ENCODE peak calls at places on chromosomes 5 and 9, in six cellular contexts. N is neural crest cell, W is neural progenitor cell, L is adrenal gland, A is psoas muscle, R is omental fat pad. D is an unnamed sample.

GRCh38 chr5:11737010-11737409 is 167.2 kb downstream of the CTNND2 start:
- DNase-seq in W (no peak), N (no peak), R (no peak), A (no peak), L (no peak), D (no peak)

GRCh38 chr9:134156564-134157377 is 7.6 kb downstream of the RNU6ATAC start:
- DNase-seq in W (no peak), R (no peak), L (no peak), N (no peak), A (no peak), D (no peak)

GRCh38 chr9:21974542-21975409 is 19.4 kb downstream of the CDKN2A start:
- DNase-seq in A (peak), R (no peak), W (peak), L (peak), N (no peak), D (peak)

GRCh38 chr5:39446231-39446630 is 21.5 kb upstream of the DAB2 start:
- DNase-seq in N (no peak), L (no peak), W (no peak), R (no peak), A (no peak), D (no peak)

GRCh38 chr5:141223112-141223783 is at the start of gene PCDHB14:
- DNase-seq in N (no peak), R (no peak), L (no peak), A (no peak), W (peak), D (peak)

GRCh38 chr5:32642276-32643002 is 57.1 kb downstream of the SUB1 start:
- DNase-seq in R (no peak), W (no peak), L (no peak), N (no peak), A (no peak), D (no peak)

GRCh38 chr9:7216004-7216821 is 458.4 kb downstream of the KDM4C start:
- DNase-seq in W (no peak), N (no peak), L (no peak), R (no peak), A (no peak), D (peak)

GRCh38 chr5:179906795-179907569 is 715 bp downstream of the TBC1D9B start:
- DNase-seq in N (peak), A (peak), L (peak), W (peak), R (no peak), D (peak)

GRCh38 chr5:52502591-52502990 is 285.1 kb upstream of the ITGA1 start:
- DNase-seq in A (no peak), N (no peak), R (no peak), L (no peak), W (peak), D (no peak)

GRCh38 chr9:89467278-89467625 is 30.7 kb downstream of the SEMA4D start:
- DNase-seq in A (no peak), N (no peak), W (no peak), R (no peak), L (no peak), D (no peak)

GRCh38 chr5:22541037-22541436 is 312.1 kb downstream of the CDH12 start:
- DNase-seq in W (peak), A (no peak), N (no peak), R (no peak), L (no peak), D (no peak)

GRCh38 chr5:150161242-150162141 is 5.1 kb upstream of the CDX1 start:
- DNase-seq in R (peak), N (peak), A (peak), W (peak), L (peak), D (peak)

GRCh38 chr9:85741112-85741874 is 461 bp downstream of the AGTPBP1 start:
- DNase-seq in L (peak), N (peak), W (peak), A (no peak), R (peak), D (no peak)

GRCh38 chr5:125835293-125836172 is 587.7 kb upstream of the GRAMD2B start:
- DNase-seq in N (peak), R (no peak), A (peak), W (peak), L (peak), D (peak)

GRCh38 chr9:18463991-18464390 is 10.0 kb upstream of the ADAMTSL1 start:
- DNase-seq in N (no peak), A (no peak), R (no peak), W (no peak), L (no peak), D (no peak)

GRCh38 chr5:54135042-54135441 is 175.3 kb downstream of the ARL15 start:
- DNase-seq in L (no peak), W (no peak), N (no peak), A (no peak), R (no peak), D (no peak)

GRCh38 chr5:64637144-64637543 is 53.2 kb upstream of the SHISAL2B start:
- DNase-seq in L (no peak), R (no peak), N (no peak), W (no peak), A (no peak), D (no peak)

GRCh38 chr5:77957-78804 is 13.8 kb upstream of the PLEKHG4B start:
- DNase-seq in R (no peak), L (no peak), W (peak), A (no peak), N (no peak), D (peak)

GRCh38 chr9:34203275-34204010 is 24.6 kb downstream of the UBAP1 start:
- DNase-seq in A (no peak), N (no peak), W (no peak), R (no peak), L (no peak), D (no peak)

GRCh38 chr5:160081495-160081894 is 37.8 kb downstream of the PWWP2A start:
- DNase-seq in W (no peak), A (no peak), N (no peak), R (no peak), L (no peak), D (no peak)

GRCh38 chr9:28820741-28821140 is 1247.5 kb upstream of the C9orf72 start:
- DNase-seq in N (no peak), L (no peak), R (no peak), W (no peak), A (no peak), D (no peak)

GRCh38 chr9:135567311-135567710 is 5.8 kb downstream of the PAEP start:
- DNase-seq in W (no peak), L (no peak), R (no peak), N (no peak), A (no peak), D (no peak)

GRCh38 chr5:41793156-41793770 is 77.0 kb downstream of the OXCT1 start:
- DNase-seq in N (no peak), A (no peak), W (no peak), R (no peak), L (no peak), D (no peak)

GRCh38 chr5:103452089-103452488 is 110.5 kb downstream of the NUDT12 start:
- DNase-seq in L (no peak), W (no peak), N (no peak), A (no peak), R (no peak), D (no peak)

GRCh38 chr5:83632874-83633273 is 87.8 kb downstream of the HAPLN1 start:
- DNase-seq in N (no peak), L (no peak), W (no peak), R (no peak), A (no peak), D (peak)

GRCh38 chr9:75181748-75182147 is 93.4 kb downstream of the OSTF1 start:
- DNase-seq in L (no peak), R (no peak), A (no peak), W (no peak), N (no peak), D (peak)

GRCh38 chr5:174309131-174309845 is 263.8 kb downstream of the NSG2 start:
- DNase-seq in A (no peak), R (no peak), N (no peak), W (no peak), L (no peak), D (no peak)

DNA sequence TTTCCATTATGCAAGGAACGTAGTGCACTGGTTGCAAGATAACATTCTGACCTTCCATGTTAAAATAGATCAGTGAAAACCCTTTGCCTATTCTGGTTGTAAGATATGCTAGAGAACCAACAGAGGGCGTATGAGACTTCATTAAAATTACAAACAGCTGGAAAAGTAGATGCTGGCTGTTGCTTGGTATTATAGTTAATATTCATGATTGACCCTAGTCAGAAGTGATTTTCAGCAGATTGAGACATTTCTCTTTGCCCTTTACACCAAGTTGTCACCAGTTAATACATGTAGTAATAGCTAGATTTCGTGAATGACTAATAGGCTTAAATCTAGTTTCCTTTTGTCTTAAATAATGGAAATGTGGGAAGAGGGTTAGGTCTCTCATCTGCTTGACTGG is 13.8 kb upstream of the FGF18 start:
- DNase-seq in L (no peak), A (no peak), N (no peak), R (no peak), W (no peak), D (no peak)
- TF ChIP-seq CTCF in L (peak), A (no peak), N (peak), R (no peak), W (peak), D (no peak)

GRCh38 chr5:130112246-130112645 is 208.0 kb downstream of the CHSY3 start:
- DNase-seq in W (no peak), L (no peak), A (no peak), N (no peak), R (no peak), D (no peak)

GRCh38 chr5:130104895-130105684 is 200.8 kb downstream of the CHSY3 start:
- DNase-seq in R (no peak), A (no peak), N (no peak), W (no peak), L (no peak), D (no peak)

GRCh38 chr5:130110333-130110732 is 206.1 kb downstream of the CHSY3 start:
- DNase-seq in N (no peak), A (no peak), R (no peak), L (no peak), W (no peak), D (no peak)

GRCh38 chr5:130111723-130112122 is 207.5 kb downstream of the CHSY3 start:
- DNase-seq in A (no peak), W (no peak), R (no peak), N (no peak), L (no peak), D (no peak)

GRCh38 chr5:130109152-130109551 is 204.9 kb downstream of the CHSY3 start:
- DNase-seq in R (no peak), A (no peak), N (no peak), L (no peak), W (peak), D (peak)
- TF ChIP-seq CTCF in R (no peak), A (peak), N (peak), L (peak), W (peak), D (peak)

GRCh38 chr9:99433555-99433954 is 211.5 kb downstream of the SEC61B start:
- DNase-seq in L (peak), N (no peak), W (no peak), A (peak), R (no peak), D (peak)
- TF ChIP-seq CTCF in L (no peak), N (no peak), W (no peak), A (no peak), R (no peak), D (no peak)

GRCh38 chr9:126633881-126634558 is 20.3 kb downstream of the LMX1B start:
- DNase-seq in L (no peak), N (no peak), A (no peak), R (no peak), W (no peak), D (peak)

GRCh38 chr9:126628146-126628545 is 14.4 kb downstream of the LMX1B start:
- DNase-seq in N (no peak), A (no peak), R (no peak), L (no peak), W (no peak), D (no peak)

GRCh38 chr9:126629007-126629674 is 15.4 kb downstream of the LMX1B start:
- DNase-seq in R (no peak), A (no peak), W (no peak), L (no peak), N (no peak), D (no peak)

GRCh38 chr9:126630458-126631237 is 16.9 kb downstream of the LMX1B start:
- DNase-seq in R (no peak), L (no peak), W (no peak), A (no peak), N (no peak), D (no peak)

GRCh38 chr9:126631254-126631653 is 17.5 kb downstream of the LMX1B start:
- DNase-seq in N (no peak), A (no peak), W (peak), L (no peak), R (no peak), D (no peak)
- TF ChIP-seq CTCF in N (no peak), A (no peak), W (no peak), L (no peak), R (no peak), D (no peak)

GRCh38 chr9:5435912-5436311 is 1.8 kb downstream of the PLGRKT start:
- DNase-seq in L (no peak), A (no peak), W (no peak), N (no peak), R (no peak), D (no peak)

GRCh38 chr9:5436441-5436840 is 1.3 kb downstream of the PLGRKT start:
- DNase-seq in W (no peak), R (no peak), A (no peak), N (no peak), L (no peak), D (no peak)

GRCh38 chr9:5440426-5440825 is 2.7 kb upstream of the PLGRKT start:
- DNase-seq in R (no peak), N (no peak), L (no peak), W (no peak), A (no peak), D (no peak)

GRCh38 chr9:5438301-5439162 is 807 bp upstream of the PLGRKT start:
- DNase-seq in N (no peak), W (no peak), L (peak), A (no peak), R (no peak), D (no peak)

DNA sequence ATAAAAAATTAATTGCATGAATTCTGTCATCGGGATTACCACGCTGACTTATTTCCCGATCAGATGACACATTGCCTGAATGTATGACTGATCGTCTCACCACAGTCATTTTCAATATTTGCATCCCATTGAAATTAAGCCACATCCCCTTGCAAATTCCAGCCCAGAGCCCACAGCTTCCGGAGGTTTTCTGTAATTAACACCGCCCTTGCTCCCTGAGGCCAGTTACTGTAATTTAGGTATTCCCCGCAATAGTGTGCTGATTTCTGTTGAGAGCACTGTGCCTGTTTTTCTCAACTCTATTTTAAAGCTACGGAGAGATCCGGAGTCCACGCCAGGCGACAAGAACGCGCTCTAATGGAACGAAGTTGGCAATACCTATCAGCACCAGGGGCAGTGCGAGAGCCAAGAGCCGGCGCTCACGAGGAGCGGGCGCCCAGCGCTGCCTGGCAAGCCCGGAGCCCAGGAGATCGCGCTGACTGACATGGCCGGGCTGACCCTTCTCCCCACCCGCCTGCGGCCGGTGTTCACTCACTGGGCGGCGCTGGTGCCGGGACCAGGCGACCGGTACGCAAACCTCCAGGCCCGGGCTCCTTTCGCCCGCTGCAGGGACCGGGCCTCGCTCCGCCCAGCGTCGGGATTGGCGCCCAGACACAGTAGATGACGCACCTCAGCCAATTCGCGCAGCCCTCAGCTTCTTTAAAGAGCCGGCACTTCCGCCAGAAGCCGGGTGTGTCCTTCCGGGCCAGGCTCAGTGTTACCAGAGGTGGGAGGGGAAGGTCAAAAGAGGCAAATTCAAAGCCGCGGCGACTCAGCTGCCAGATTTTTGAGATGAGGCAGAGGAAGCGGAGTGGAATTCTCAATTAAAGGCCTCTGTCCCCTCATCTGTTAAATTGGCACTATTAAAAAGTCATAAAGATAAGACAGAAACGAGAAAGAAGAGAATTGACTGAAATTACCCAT is at the start of gene PLGRKT:
- DNase-seq in L (peak), W (peak), N (peak), A (peak), R (peak), D (peak)
- TF ChIP-seq CTCF in L (peak), W (peak), N (peak), A (peak), R (no peak), D (no peak)

D was measured in Calu3.